ENCODE peak calls at places on chromosomes 6 and 20, in five cellular contexts. One of them, this sample, is unnamed. For H3K36me3 and H3K9me3, the result is how much of the 10 kb centered on the place peaks cover.

GRCh38 chr20:46020515-46020914 is 8.5 kb upstream of the SLC12A5 start:
- DNase-seq in thoracic aorta: no peak
- DNase-seq in heart left ventricle: no peak
- DNase-seq in uterus: no peak
- DNase-seq in psoas muscle: no peak
- DNase-seq in this sample: no peak

GRCh38 chr6:149366237-149366921 is 33.7 kb upstream of the SUMO4 start:
- DNase-seq in thoracic aorta: no peak
- DNase-seq in heart left ventricle: no peak
- DNase-seq in uterus: no peak
- DNase-seq in psoas muscle: no peak
- DNase-seq in this sample: no peak

GRCh38 chr6:145139451-145139850 is 595.9 kb downstream of the EPM2A start:
- DNase-seq in thoracic aorta: no peak
- DNase-seq in heart left ventricle: no peak
- DNase-seq in uterus: no peak
- DNase-seq in psoas muscle: no peak
- DNase-seq in this sample: peak

GRCh38 chr6:75748743-75749538 is at the start of gene MYO6:
- DNase-seq in thoracic aorta: no peak
- DNase-seq in heart left ventricle: peak
- DNase-seq in uterus: peak
- DNase-seq in psoas muscle: peak
- DNase-seq in this sample: peak

GRCh38 chr6:31528307-31528777 is 420 bp upstream of the MCCD1 start:
- DNase-seq in thoracic aorta: no peak
- DNase-seq in heart left ventricle: no peak
- DNase-seq in uterus: no peak
- DNase-seq in psoas muscle: no peak
- DNase-seq in this sample: no peak

GRCh38 chr6:112933947-112934346 is 586.8 kb downstream of the RFPL4B start:
- DNase-seq in thoracic aorta: no peak
- DNase-seq in heart left ventricle: no peak
- DNase-seq in uterus: no peak
- DNase-seq in psoas muscle: no peak
- DNase-seq in this sample: no peak

GRCh38 chr6:71902261-71902660 is 15.9 kb downstream of the RIMS1 start:
- DNase-seq in thoracic aorta: no peak
- DNase-seq in heart left ventricle: no peak
- DNase-seq in uterus: no peak
- DNase-seq in psoas muscle: no peak
- DNase-seq in this sample: no peak

GRCh38 chr6:31702421-31702818 is 704 bp downstream of the ABHD16A start:
- DNase-seq in thoracic aorta: no peak
- DNase-seq in heart left ventricle: no peak
- DNase-seq in uterus: no peak
- DNase-seq in psoas muscle: no peak
- DNase-seq in this sample: no peak

GRCh38 chr6:170533792-170534191 is 19.3 kb downstream of the PSMB1 start:
- DNase-seq in thoracic aorta: no peak
- DNase-seq in heart left ventricle: no peak
- DNase-seq in uterus: no peak
- DNase-seq in psoas muscle: no peak
- DNase-seq in this sample: no peak

GRCh38 chr6:113584767-113585166 is 272.4 kb upstream of the MARCKS start:
- DNase-seq in thoracic aorta: no peak
- DNase-seq in heart left ventricle: no peak
- DNase-seq in uterus: no peak
- DNase-seq in psoas muscle: no peak
- DNase-seq in this sample: no peak

GRCh38 chr6:4059115-4059777 is 19.7 kb downstream of the FAM217A start:
- DNase-seq in thoracic aorta: no peak
- DNase-seq in heart left ventricle: no peak
- DNase-seq in uterus: no peak
- DNase-seq in psoas muscle: no peak
- DNase-seq in this sample: peak

GRCh38 chr6:153043719-153044118 is 41.2 kb upstream of the MTRF1L start:
- DNase-seq in thoracic aorta: no peak
- DNase-seq in heart left ventricle: no peak
- DNase-seq in uterus: no peak
- DNase-seq in psoas muscle: no peak
- DNase-seq in this sample: no peak

GRCh38 chr20:36824142-36824940 is 50.8 kb upstream of the DSN1 start:
- DNase-seq in thoracic aorta: no peak
- DNase-seq in heart left ventricle: no peak
- DNase-seq in uterus: no peak
- DNase-seq in psoas muscle: no peak
- DNase-seq in this sample: no peak

GRCh38 chr20:38671186-38671585 is 53.1 kb upstream of the SLC32A1 start:
- DNase-seq in thoracic aorta: no peak
- DNase-seq in heart left ventricle: no peak
- DNase-seq in uterus: no peak
- DNase-seq in psoas muscle: no peak
- DNase-seq in this sample: no peak

GRCh38 chr6:5557506-5557905 is 296.2 kb downstream of the FARS2 start:
- DNase-seq in thoracic aorta: no peak
- DNase-seq in heart left ventricle: no peak
- DNase-seq in uterus: no peak
- DNase-seq in psoas muscle: no peak
- DNase-seq in this sample: no peak

GRCh38 chr6:164014716-164015484 is 600.4 kb downstream of the QKI start:
- DNase-seq in thoracic aorta: no peak
- DNase-seq in heart left ventricle: no peak
- DNase-seq in uterus: no peak
- DNase-seq in psoas muscle: no peak
- DNase-seq in this sample: no peak

GRCh38 chr20:62887147-62887859 is 25.7 kb upstream of the TCFL5 start:
- DNase-seq in thoracic aorta: no peak
- DNase-seq in heart left ventricle: no peak
- DNase-seq in uterus: no peak
- DNase-seq in psoas muscle: peak
- DNase-seq in this sample: peak

GRCh38 chr20:3785240-3786125 is 1.1 kb downstream of the CENPB start:
- DNase-seq in thoracic aorta: no peak
- DNase-seq in heart left ventricle: no peak
- DNase-seq in uterus: no peak
- DNase-seq in psoas muscle: peak
- DNase-seq in this sample: no peak

GRCh38 chr20:46117704-46118467 is at the start of gene CD40:
- DNase-seq in thoracic aorta: peak
- DNase-seq in heart left ventricle: peak
- DNase-seq in uterus: peak
- DNase-seq in psoas muscle: peak
- DNase-seq in this sample: peak

GRCh38 chr6:43247115-43247999 is 4.1 kb downstream of the TTBK1 start:
- DNase-seq in thoracic aorta: no peak
- DNase-seq in heart left ventricle: peak
- DNase-seq in uterus: peak
- DNase-seq in psoas muscle: peak
- DNase-seq in this sample: peak

GRCh38 chr6:154901856-154902552 is 93.1 kb upstream of the TIAM2 start:
- DNase-seq in thoracic aorta: no peak
- DNase-seq in heart left ventricle: no peak
- DNase-seq in uterus: no peak
- DNase-seq in psoas muscle: no peak
- DNase-seq in this sample: no peak

GRCh38 chr20:15937179-15937578 is 636.1 kb downstream of the KIF16B start:
- DNase-seq in thoracic aorta: no peak
- DNase-seq in heart left ventricle: no peak
- DNase-seq in uterus: no peak
- DNase-seq in psoas muscle: no peak
- DNase-seq in this sample: no peak

GRCh38 chr20:36779656-36780025 is 6.1 kb upstream of the DSN1 start:
- DNase-seq in thoracic aorta: no peak
- DNase-seq in heart left ventricle: no peak
- DNase-seq in uterus: no peak
- DNase-seq in psoas muscle: no peak
- DNase-seq in this sample: no peak

GRCh38 chr6:30037182-30037788 is 23.8 kb upstream of the POLR1H start:
- DNase-seq in thoracic aorta: no peak
- DNase-seq in heart left ventricle: no peak
- DNase-seq in uterus: no peak
- DNase-seq in psoas muscle: no peak
- DNase-seq in this sample: peak

GRCh38 chr20:57663241-57663640 is 43.0 kb upstream of the ZBP1 start:
- DNase-seq in thoracic aorta: no peak
- DNase-seq in heart left ventricle: peak
- DNase-seq in uterus: peak
- DNase-seq in psoas muscle: no peak
- DNase-seq in this sample: no peak

GRCh38 chr6:18081025-18081668 is 41.3 kb downstream of the NHLRC1 start:
- DNase-seq in thoracic aorta: no peak
- DNase-seq in heart left ventricle: no peak
- DNase-seq in uterus: no peak
- DNase-seq in psoas muscle: no peak
- DNase-seq in this sample: no peak

GRCh38 chr6:32794510-32794909 is 22.3 kb downstream of the HLA-DOB start:
- DNase-seq in thoracic aorta: no peak
- DNase-seq in heart left ventricle: no peak
- DNase-seq in uterus: no peak
- DNase-seq in psoas muscle: no peak
- DNase-seq in this sample: no peak

GRCh38 chr6:22194188-22194921 is 102.5 kb downstream of the PRL start:
- DNase-seq in thoracic aorta: no peak
- DNase-seq in heart left ventricle: no peak
- DNase-seq in uterus: no peak
- DNase-seq in psoas muscle: no peak
- DNase-seq in this sample: no peak

GRCh38 chr20:54713727-54714126 is 238.3 kb downstream of the DOK5 start:
- DNase-seq in thoracic aorta: no peak
- DNase-seq in heart left ventricle: no peak
- DNase-seq in uterus: no peak
- DNase-seq in psoas muscle: no peak
- DNase-seq in this sample: no peak

GRCh38 chr6:144064402-144064830 is 31.0 kb downstream of the SF3B5 start:
- DNase-seq in thoracic aorta: no peak
- DNase-seq in heart left ventricle: peak
- DNase-seq in uterus: no peak
- DNase-seq in psoas muscle: peak
- DNase-seq in this sample: peak

GRCh38 chr6:139392834-139393233 is 18.4 kb upstream of the CITED2 start:
- DNase-seq in thoracic aorta: no peak
- DNase-seq in heart left ventricle: no peak
- DNase-seq in uterus: no peak
- DNase-seq in psoas muscle: no peak
- DNase-seq in this sample: no peak

GRCh38 chr6:39599996-39600395 is 125.2 kb downstream of the KIF6 start:
- DNase-seq in thoracic aorta: no peak
- DNase-seq in heart left ventricle: no peak
- DNase-seq in uterus: no peak
- DNase-seq in psoas muscle: no peak
- DNase-seq in this sample: no peak

GRCh38 chr20:6994452-6994851 is 227.0 kb downstream of the BMP2 start:
- DNase-seq in thoracic aorta: no peak
- DNase-seq in heart left ventricle: no peak
- DNase-seq in uterus: no peak
- DNase-seq in psoas muscle: no peak
- DNase-seq in this sample: no peak
- H3K27ac ChIP-seq in thoracic aorta: no peak
- H3K27ac ChIP-seq in heart left ventricle: no peak
- H3K27ac ChIP-seq in uterus: no peak
- H3K27ac ChIP-seq in psoas muscle: no peak
- H3K27ac ChIP-seq in this sample: no peak

GRCh38 chr6:158506577-158506976 is 53.3 kb upstream of the TMEM181 start:
- DNase-seq in thoracic aorta: no peak
- DNase-seq in heart left ventricle: no peak
- DNase-seq in uterus: no peak
- DNase-seq in psoas muscle: no peak
- DNase-seq in this sample: peak
- H3K36me3 ChIP-seq in thoracic aorta: under half
- H3K36me3 ChIP-seq in heart left ventricle: under half
- H3K36me3 ChIP-seq in uterus: under half
- H3K36me3 ChIP-seq in psoas muscle: under half
- H3K36me3 ChIP-seq in this sample: under half

GRCh38 chr20:56308036-56308435 is 50.7 kb upstream of the FAM210B start:
- DNase-seq in thoracic aorta: no peak
- DNase-seq in heart left ventricle: no peak
- DNase-seq in uterus: no peak
- DNase-seq in psoas muscle: no peak
- DNase-seq in this sample: no peak
- H3K9me3 ChIP-seq in thoracic aorta: under half
- H3K9me3 ChIP-seq in heart left ventricle: under half
- H3K9me3 ChIP-seq in uterus: under half
- H3K9me3 ChIP-seq in psoas muscle: under half
- H3K9me3 ChIP-seq in this sample: under half

GRCh38 chr20:49909499-49910339 is 5.6 kb downstream of the SPATA2 start:
- DNase-seq in thoracic aorta: no peak
- DNase-seq in heart left ventricle: no peak
- DNase-seq in uterus: no peak
- DNase-seq in psoas muscle: peak
- DNase-seq in this sample: no peak

GRCh38 chr20:49908258-49908565 is 7.1 kb downstream of the SPATA2 start:
- DNase-seq in thoracic aorta: no peak
- DNase-seq in heart left ventricle: no peak
- DNase-seq in uterus: no peak
- DNase-seq in psoas muscle: no peak
- DNase-seq in this sample: no peak

GRCh38 chr20:49907405-49908257 is 7.7 kb downstream of the SPATA2 start:
- DNase-seq in thoracic aorta: no peak
- DNase-seq in heart left ventricle: no peak
- DNase-seq in uterus: no peak
- DNase-seq in psoas muscle: no peak
- DNase-seq in this sample: no peak

GRCh38 chr20:49913399-49914047 is 1.8 kb downstream of the SPATA2 start:
- DNase-seq in thoracic aorta: no peak
- DNase-seq in heart left ventricle: no peak
- DNase-seq in uterus: no peak
- DNase-seq in psoas muscle: no peak
- DNase-seq in this sample: no peak

GRCh38 chr20:49910340-49910706 is 5.0 kb downstream of the SPATA2 start:
- DNase-seq in thoracic aorta: no peak
- DNase-seq in heart left ventricle: no peak
- DNase-seq in uterus: no peak
- DNase-seq in psoas muscle: no peak
- DNase-seq in this sample: no peak
- H3K27ac ChIP-seq in thoracic aorta: no peak
- H3K27ac ChIP-seq in heart left ventricle: peak
- H3K27ac ChIP-seq in uterus: peak
- H3K27ac ChIP-seq in psoas muscle: peak
- H3K27ac ChIP-seq in this sample: no peak

DNA sequence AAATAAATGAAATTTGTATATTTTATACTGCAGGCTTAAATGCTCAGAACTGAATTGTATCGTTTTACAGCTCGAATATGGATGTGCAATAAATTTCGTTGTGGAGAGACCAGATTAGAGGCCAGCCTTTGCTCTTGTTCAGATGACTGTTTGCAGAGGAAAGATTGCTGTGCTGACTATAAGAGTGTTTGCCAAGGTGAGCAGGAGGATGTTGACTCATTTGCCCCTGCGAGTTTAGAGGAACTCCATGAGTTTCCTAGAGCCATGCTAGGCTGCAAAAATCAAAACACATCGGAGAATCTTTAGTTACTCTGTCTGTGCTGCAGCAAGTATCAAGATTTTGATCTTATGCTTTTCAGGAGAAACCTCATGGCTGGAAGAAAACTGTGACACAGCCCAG is 15.4 kb downstream of the ENPP3 start:
- DNase-seq in thoracic aorta: no peak
- DNase-seq in heart left ventricle: no peak
- DNase-seq in uterus: no peak
- DNase-seq in psoas muscle: no peak
- DNase-seq in this sample: no peak
- H3K36me3 ChIP-seq in thoracic aorta: under half
- H3K36me3 ChIP-seq in heart left ventricle: under half
- H3K36me3 ChIP-seq in uterus: under half
- H3K36me3 ChIP-seq in psoas muscle: under half
- H3K36me3 ChIP-seq in this sample: under half

GRCh38 chr20:24862606-24863005 is 86.5 kb upstream of the CST7 start:
- DNase-seq in thoracic aorta: no peak
- DNase-seq in heart left ventricle: no peak
- DNase-seq in uterus: no peak
- DNase-seq in psoas muscle: no peak
- DNase-seq in this sample: no peak
- H3K9me3 ChIP-seq in thoracic aorta: under half
- H3K9me3 ChIP-seq in heart left ventricle: under half
- H3K9me3 ChIP-seq in uterus: under half
- H3K9me3 ChIP-seq in psoas muscle: under half
- H3K9me3 ChIP-seq in this sample: under half

This sample was measured in A673.